ENCODE peak calls at places on chromosomes 7 and 10, in four cellular contexts. T is GM23338, E is neuronal stem cell, C is Panc1. X is an unnamed sample.

GRCh38 chr10:131874991-131875451 is 25.8 kb upstream of the PPP2R2D start:
- DNase-seq in T (peak; percentile 95), E (peak; percentile 83), C (peak; percentile 50), X (no peak)

GRCh38 chr10:129307141-129307540 is 159.9 kb upstream of the MGMT start:
- DNase-seq in T (no peak), E (no peak), C (no peak), X (no peak)

GRCh38 chr7:39613577-39613976 is 9.8 kb upstream of the RALA start:
- DNase-seq in T (no peak), E (no peak), C (no peak), X (no peak)

GRCh38 chr10:86375204-86375603 is 8.6 kb upstream of the GRID1 start:
- DNase-seq in T (no peak), E (no peak), C (no peak), X (no peak)

GRCh38 chr7:20647908-20648776 is 32.7 kb downstream of the ABCB5 start:
- DNase-seq in T (peak; percentile 86), E (peak; percentile 29), C (peak; percentile 12), X (no peak)

GRCh38 chr10:132105302-132105995 is 39.7 kb downstream of the JAKMIP3 start:
- DNase-seq in T (no peak), E (no peak), C (no peak), X (no peak)

GRCh38 chr7:135980665-135981180 is 3.6 kb upstream of the MTPN start:
- DNase-seq in T (no peak), E (no peak), C (no peak), X (peak; percentile 59)

GRCh38 chr7:74306737-74307469 is 17.7 kb downstream of the CLIP2 start:
- DNase-seq in T (peak; percentile 40), E (no peak), C (no peak), X (no peak)

GRCh38 chr7:16891338-16891737 is 9.6 kb upstream of the AGR3 start:
- DNase-seq in T (peak; percentile 69), E (no peak), C (peak; percentile 65), X (peak; percentile 29)

GRCh38 chr7:67764312-67764711 is 767.7 kb downstream of the TYW1 start:
- DNase-seq in T (no peak), E (no peak), C (no peak), X (no peak)

GRCh38 chr7:34756025-34756437 is 98.0 kb downstream of the NPSR1 start:
- DNase-seq in T (peak; percentile 7), E (no peak), C (no peak), X (no peak)

GRCh38 chr10:12656518-12657142 is 307.3 kb downstream of the CAMK1D start:
- DNase-seq in T (peak; percentile 73), E (peak; percentile 14), C (peak; percentile 24), X (peak; percentile 33)

GRCh38 chr7:78528964-78529363 is 730.4 kb downstream of the PHTF2 start:
- DNase-seq in T (no peak), E (no peak), C (no peak), X (no peak)

GRCh38 chr7:101564778-101565211 is 64.3 kb downstream of the MYL10 start:
- DNase-seq in T (peak; percentile 97), E (peak; percentile 63), C (no peak), X (no peak)

GRCh38 chr10:121900443-121901174 is 27.2 kb downstream of the ATE1 start:
- DNase-seq in T (peak; percentile 90), E (peak; percentile 65), C (peak; percentile 55), X (no peak)

GRCh38 chr10:681670-682318 is 7.7 kb downstream of the DIP2C start:
- DNase-seq in T (no peak), E (no peak), C (no peak), X (no peak)

GRCh38 chr7:17758008-17758407 is 182.3 kb downstream of the SNX13 start:
- DNase-seq in T (no peak), E (no peak), C (no peak), X (no peak)

GRCh38 chr7:98322331-98323260 is 41.1 kb downstream of the BRI3 start:
- DNase-seq in T (no peak), E (no peak), C (no peak), X (no peak)

DNA sequence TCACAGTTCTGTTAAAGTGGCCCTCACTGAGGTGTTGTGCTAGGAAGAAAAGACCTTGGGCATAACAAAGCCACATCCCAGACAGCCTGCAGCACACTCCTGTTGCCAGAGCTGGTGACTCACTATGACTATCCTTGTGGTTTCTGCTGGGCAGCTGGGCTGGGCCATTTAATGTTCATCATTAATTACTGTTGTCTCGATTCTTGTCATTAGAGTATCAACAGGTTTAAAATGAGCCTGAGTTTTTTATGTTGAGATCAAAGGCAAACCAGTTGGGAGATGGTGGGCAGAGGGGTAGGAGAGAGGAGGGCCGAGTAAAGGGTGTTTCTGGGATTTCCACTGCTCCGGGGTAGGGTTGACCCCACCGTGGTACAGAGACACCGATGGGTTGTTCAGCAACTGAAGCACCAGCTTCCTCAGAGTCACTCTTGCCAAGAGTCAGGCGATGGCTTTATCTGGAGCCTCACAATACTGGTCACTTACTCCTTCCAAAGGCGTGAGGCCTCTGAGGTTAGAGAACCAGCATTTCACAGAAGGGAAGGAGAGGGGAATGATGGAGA is 128.7 kb upstream of the LYZL1 start:
- DNase-seq in T (peak; percentile 44), E (no peak), C (no peak), X (peak; percentile 89)
- H3K27ac ChIP-seq in T (peak overlapping the region; percentile 92), E (no peak overlapping the region), C (peak overlapping the region; percentile 44), X (peak overlapping the region; percentile 61)

GRCh38 chr10:110398419-110399162 is 93.9 kb upstream of the SMNDC1 start:
- DNase-seq in T (peak; percentile 28), E (no peak), C (peak; percentile 99), X (peak; percentile 99)

GRCh38 chr10:110402077-110402416 is 95.7 kb upstream of the DUSP5 start:
- DNase-seq in T (no peak), E (no peak), C (no peak), X (no peak)

GRCh38 chr10:110401401-110402076 is 96.2 kb upstream of the DUSP5 start:
- DNase-seq in T (no peak), E (no peak), C (no peak), X (no peak)

GRCh38 chr10:110399163-110400094 is 94.7 kb upstream of the SMNDC1 start:
- DNase-seq in T (no peak), E (no peak), C (peak; percentile 99), X (peak; percentile 94)

GRCh38 chr10:110400173-110400947 is 95.6 kb upstream of the SMNDC1 start:
- DNase-seq in T (no peak), E (no peak), C (no peak), X (no peak)
- H3K27ac ChIP-seq in T (no peak overlapping the region), E (no peak overlapping the region), C (peak overlapping the region; percentile 9), X (peak overlapping the region; percentile 98)

GRCh38 chr10:110460111-110460809 is 37.4 kb upstream of the DUSP5 start:
- DNase-seq in T (no peak), E (no peak), C (no peak), X (no peak)

GRCh38 chr10:110458583-110458920 is 39.2 kb upstream of the DUSP5 start:
- DNase-seq in T (no peak), E (no peak), C (no peak), X (no peak)

GRCh38 chr10:110457851-110458582 is 39.7 kb upstream of the DUSP5 start:
- DNase-seq in T (no peak), E (no peak), C (no peak), X (no peak)

GRCh38 chr10:110461088-110461487 is 36.6 kb upstream of the DUSP5 start:
- DNase-seq in T (no peak), E (no peak), C (no peak), X (no peak)

DNA sequence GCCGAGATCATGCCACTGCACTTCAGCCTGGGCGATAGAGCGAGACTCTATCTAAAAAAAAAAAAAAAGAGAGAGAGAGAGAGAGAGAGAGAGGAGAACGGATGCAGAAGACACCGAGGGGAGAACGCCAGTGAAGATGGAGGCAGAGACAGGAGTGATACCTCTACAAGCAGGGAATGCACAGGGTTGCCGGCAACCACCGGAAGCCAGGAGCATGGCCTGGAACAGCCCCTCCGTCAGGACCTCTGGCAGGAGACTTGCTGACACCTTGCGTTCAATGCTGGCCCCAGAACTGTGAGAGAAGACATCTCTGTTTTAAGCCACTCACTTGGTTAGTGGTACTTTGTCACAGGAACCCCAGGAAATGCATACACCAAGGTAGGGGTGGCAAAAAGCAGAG is 38.1 kb upstream of the DUSP5 start:
- DNase-seq in T (no peak), E (no peak), C (no peak), X (no peak)
- H3K27ac ChIP-seq in T (no peak overlapping the region), E (no peak overlapping the region), C (peak overlapping the region; percentile 26), X (no peak overlapping the region)

GRCh38 chr10:116742367-116743265 is at the start of gene HSPA12A:
- DNase-seq in T (peak; percentile 73), E (peak; percentile 77), C (no peak), X (no peak)
- H3K27ac ChIP-seq in T (no peak within 1 kb of the TSS), E (no peak within 1 kb of the TSS), C (peak within 1 kb of the TSS; percentile 34), X (peak within 1 kb of the TSS; percentile 19)

GRCh38 chr7:157853076-157853788 is 516.4 kb downstream of the DNAJB6 start:
- DNase-seq in T (no peak), E (no peak), C (no peak), X (no peak)

GRCh38 chr7:157855016-157855415 is 518.2 kb downstream of the DNAJB6 start:
- DNase-seq in T (no peak), E (no peak), C (no peak), X (no peak)

GRCh38 chr7:157855452-157856213 is 518.8 kb downstream of the DNAJB6 start:
- DNase-seq in T (no peak), E (no peak), C (no peak), X (no peak)

GRCh38 chr7:157854066-157854891 is 517.5 kb downstream of the DNAJB6 start:
- DNase-seq in T (no peak), E (no peak), C (no peak), X (no peak)

DNA sequence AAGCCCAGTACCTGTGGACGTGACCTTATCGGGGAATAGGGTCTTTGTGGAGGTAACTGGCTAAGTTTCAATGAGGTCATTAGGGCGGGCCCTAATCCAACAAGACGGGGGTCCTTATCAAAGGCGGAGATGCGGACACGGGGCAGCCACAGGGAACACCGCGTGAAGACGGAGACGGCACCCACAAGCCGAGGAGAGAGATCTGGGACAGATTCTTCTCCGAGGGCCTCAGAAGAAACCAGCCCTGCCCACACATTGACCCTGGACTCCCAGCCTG is 516.9 kb downstream of the DNAJB6 start:
- DNase-seq in T (no peak), E (no peak), C (no peak), X (no peak)
- H3K27ac ChIP-seq in T (no peak overlapping the region), E (no peak overlapping the region), C (no peak overlapping the region), X (no peak overlapping the region)

DNA sequence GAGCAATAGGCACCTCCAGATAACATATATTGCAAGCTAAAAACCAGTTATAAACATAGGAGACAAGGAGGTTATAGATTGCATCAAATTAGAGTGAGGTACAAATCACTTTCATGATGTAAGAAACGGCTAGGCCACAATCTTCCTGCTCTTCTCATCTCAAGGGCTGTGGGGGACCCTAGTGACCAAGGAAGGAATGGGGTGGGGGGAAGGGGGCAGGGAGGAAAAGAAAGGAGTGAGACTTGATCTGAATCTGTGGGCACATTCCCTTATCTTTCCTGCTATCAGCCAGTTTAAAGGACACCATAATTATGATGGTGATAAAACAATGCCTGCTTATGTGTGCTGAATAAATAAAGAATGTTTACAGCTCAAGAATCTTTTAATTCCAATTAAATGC is 2.5 kb downstream of the SKIDA1 start:
- DNase-seq in T (peak; percentile 58), E (no peak), C (no peak), X (no peak)
- H3K27ac ChIP-seq in T (no peak overlapping the region), E (peak overlapping the region; percentile 83), C (peak overlapping the region; percentile 89), X (no peak overlapping the region)

DNA sequence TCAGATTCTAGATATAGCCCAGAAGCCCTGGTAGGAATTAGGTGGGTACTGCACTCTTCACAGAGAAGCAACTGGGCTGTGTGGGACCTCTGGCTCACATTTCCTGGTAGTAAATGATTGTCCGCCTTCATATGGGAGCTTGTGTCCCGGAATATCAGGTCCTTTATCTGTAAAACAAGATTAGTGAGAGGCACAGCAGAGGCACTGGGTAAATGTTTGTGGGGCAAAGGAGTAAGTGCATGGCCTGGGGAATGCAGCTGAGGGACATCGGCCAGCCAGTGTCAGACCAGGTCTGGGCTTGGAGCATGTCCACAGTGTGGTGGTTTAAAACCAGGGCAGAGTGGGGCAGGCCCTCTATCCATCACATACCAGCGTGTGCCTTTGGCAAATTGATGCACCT is 323.3 kb upstream of the ZMIZ1 start:
- DNase-seq in T (no peak), E (no peak), C (no peak), X (no peak)
- H3K27ac ChIP-seq in T (no peak overlapping the region), E (no peak overlapping the region), C (no peak overlapping the region), X (no peak overlapping the region)

X was measured in epithelial cell of prostate.